ENCODE peak calls at places on chromosomes 11 and 22, in ten cellular contexts. One of them, this sample, is unnamed.

GRCh38 chr11:121661796-121662508 is 209.2 kb upstream of the SORL1-AS1 start:
- DNase-seq in mucosa of descending colon: no peak
- DNase-seq in B cell: no peak
- DNase-seq in psoas muscle: no peak
- DNase-seq in coronary artery: no peak
- DNase-seq in fibroblast of pulmonary artery: peak
- DNase-seq in WERI-Rb-1: no peak
- DNase-seq in Caco-2: no peak
- DNase-seq in tibial artery: peak
- DNase-seq in brain microvascular endothelial cell: peak
- DNase-seq in this sample: no peak

GRCh38 chr11:117315285-117316196 is 515 bp downstream of the BACE1 start:
- DNase-seq in mucosa of descending colon: no peak
- DNase-seq in B cell: peak
- DNase-seq in psoas muscle: peak
- DNase-seq in coronary artery: no peak
- DNase-seq in fibroblast of pulmonary artery: no peak
- DNase-seq in WERI-Rb-1: no peak
- DNase-seq in Caco-2: peak
- DNase-seq in tibial artery: no peak
- DNase-seq in brain microvascular endothelial cell: no peak
- DNase-seq in this sample: no peak

GRCh38 chr11:73265853-73266643 is 6.1 kb upstream of the P2RY6 start:
- DNase-seq in mucosa of descending colon: no peak
- DNase-seq in B cell: no peak
- DNase-seq in psoas muscle: no peak
- DNase-seq in coronary artery: peak
- DNase-seq in fibroblast of pulmonary artery: no peak
- DNase-seq in WERI-Rb-1: no peak
- DNase-seq in Caco-2: no peak
- DNase-seq in tibial artery: no peak
- DNase-seq in brain microvascular endothelial cell: no peak
- DNase-seq in this sample: no peak

GRCh38 chr11:35907648-35908431 is 36.0 kb upstream of the LDLRAD3 start:
- DNase-seq in mucosa of descending colon: no peak
- DNase-seq in B cell: no peak
- DNase-seq in psoas muscle: no peak
- DNase-seq in coronary artery: no peak
- DNase-seq in fibroblast of pulmonary artery: peak
- DNase-seq in WERI-Rb-1: no peak
- DNase-seq in Caco-2: peak
- DNase-seq in tibial artery: peak
- DNase-seq in brain microvascular endothelial cell: peak
- DNase-seq in this sample: peak

GRCh38 chr11:35582033-35582432 is 36.2 kb upstream of the FJX1 start:
- DNase-seq in mucosa of descending colon: no peak
- DNase-seq in B cell: no peak
- DNase-seq in psoas muscle: no peak
- DNase-seq in coronary artery: no peak
- DNase-seq in fibroblast of pulmonary artery: no peak
- DNase-seq in WERI-Rb-1: no peak
- DNase-seq in Caco-2: no peak
- DNase-seq in tibial artery: no peak
- DNase-seq in brain microvascular endothelial cell: no peak
- DNase-seq in this sample: no peak

GRCh38 chr11:72703281-72704008 is 29.2 kb upstream of the PDE2A start:
- DNase-seq in mucosa of descending colon: no peak
- DNase-seq in B cell: no peak
- DNase-seq in psoas muscle: peak
- DNase-seq in coronary artery: no peak
- DNase-seq in fibroblast of pulmonary artery: peak
- DNase-seq in WERI-Rb-1: peak
- DNase-seq in Caco-2: no peak
- DNase-seq in tibial artery: peak
- DNase-seq in brain microvascular endothelial cell: peak
- DNase-seq in this sample: no peak

GRCh38 chr22:17903564-17904295 is 120.6 kb downstream of the MICAL3 start:
- DNase-seq in mucosa of descending colon: no peak
- DNase-seq in B cell: no peak
- DNase-seq in psoas muscle: no peak
- DNase-seq in coronary artery: no peak
- DNase-seq in fibroblast of pulmonary artery: no peak
- DNase-seq in WERI-Rb-1: no peak
- DNase-seq in Caco-2: no peak
- DNase-seq in tibial artery: no peak
- DNase-seq in brain microvascular endothelial cell: no peak
- DNase-seq in this sample: no peak

GRCh38 chr11:134037093-134037908 is 31.6 kb upstream of the JAM3 start:
- DNase-seq in mucosa of descending colon: peak
- DNase-seq in B cell: peak
- DNase-seq in psoas muscle: peak
- DNase-seq in coronary artery: no peak
- DNase-seq in fibroblast of pulmonary artery: peak
- DNase-seq in WERI-Rb-1: peak
- DNase-seq in Caco-2: peak
- DNase-seq in tibial artery: peak
- DNase-seq in brain microvascular endothelial cell: peak
- DNase-seq in this sample: peak

GRCh38 chr11:93123351-93123898 is 74.4 kb downstream of the SLC36A4 start:
- DNase-seq in mucosa of descending colon: peak
- DNase-seq in B cell: no peak
- DNase-seq in psoas muscle: no peak
- DNase-seq in coronary artery: no peak
- DNase-seq in fibroblast of pulmonary artery: peak
- DNase-seq in WERI-Rb-1: no peak
- DNase-seq in Caco-2: no peak
- DNase-seq in tibial artery: no peak
- DNase-seq in brain microvascular endothelial cell: no peak
- DNase-seq in this sample: no peak

GRCh38 chr11:59669611-59670009 is 773 bp upstream of the PATL1 start:
- DNase-seq in mucosa of descending colon: peak
- DNase-seq in B cell: no peak
- DNase-seq in psoas muscle: no peak
- DNase-seq in coronary artery: peak
- DNase-seq in fibroblast of pulmonary artery: peak
- DNase-seq in WERI-Rb-1: no peak
- DNase-seq in Caco-2: no peak
- DNase-seq in tibial artery: peak
- DNase-seq in brain microvascular endothelial cell: peak
- DNase-seq in this sample: no peak

GRCh38 chr22:44003776-44004460 is 20.2 kb upstream of the PARVB start:
- DNase-seq in mucosa of descending colon: no peak
- DNase-seq in B cell: no peak
- DNase-seq in psoas muscle: no peak
- DNase-seq in coronary artery: no peak
- DNase-seq in fibroblast of pulmonary artery: no peak
- DNase-seq in WERI-Rb-1: peak
- DNase-seq in Caco-2: no peak
- DNase-seq in tibial artery: no peak
- DNase-seq in brain microvascular endothelial cell: no peak
- DNase-seq in this sample: no peak
- TF ChIP-seq CTCF in mucosa of descending colon: no peak
- TF ChIP-seq CTCF in B cell: no peak
- TF ChIP-seq CTCF in psoas muscle: no peak
- TF ChIP-seq CTCF in coronary artery: no peak
- TF ChIP-seq CTCF in fibroblast of pulmonary artery: peak
- TF ChIP-seq CTCF in WERI-Rb-1: peak
- TF ChIP-seq CTCF in Caco-2: no peak
- TF ChIP-seq CTCF in tibial artery: no peak
- TF ChIP-seq CTCF in brain microvascular endothelial cell: peak
- TF ChIP-seq CTCF in this sample: no peak

DNA sequence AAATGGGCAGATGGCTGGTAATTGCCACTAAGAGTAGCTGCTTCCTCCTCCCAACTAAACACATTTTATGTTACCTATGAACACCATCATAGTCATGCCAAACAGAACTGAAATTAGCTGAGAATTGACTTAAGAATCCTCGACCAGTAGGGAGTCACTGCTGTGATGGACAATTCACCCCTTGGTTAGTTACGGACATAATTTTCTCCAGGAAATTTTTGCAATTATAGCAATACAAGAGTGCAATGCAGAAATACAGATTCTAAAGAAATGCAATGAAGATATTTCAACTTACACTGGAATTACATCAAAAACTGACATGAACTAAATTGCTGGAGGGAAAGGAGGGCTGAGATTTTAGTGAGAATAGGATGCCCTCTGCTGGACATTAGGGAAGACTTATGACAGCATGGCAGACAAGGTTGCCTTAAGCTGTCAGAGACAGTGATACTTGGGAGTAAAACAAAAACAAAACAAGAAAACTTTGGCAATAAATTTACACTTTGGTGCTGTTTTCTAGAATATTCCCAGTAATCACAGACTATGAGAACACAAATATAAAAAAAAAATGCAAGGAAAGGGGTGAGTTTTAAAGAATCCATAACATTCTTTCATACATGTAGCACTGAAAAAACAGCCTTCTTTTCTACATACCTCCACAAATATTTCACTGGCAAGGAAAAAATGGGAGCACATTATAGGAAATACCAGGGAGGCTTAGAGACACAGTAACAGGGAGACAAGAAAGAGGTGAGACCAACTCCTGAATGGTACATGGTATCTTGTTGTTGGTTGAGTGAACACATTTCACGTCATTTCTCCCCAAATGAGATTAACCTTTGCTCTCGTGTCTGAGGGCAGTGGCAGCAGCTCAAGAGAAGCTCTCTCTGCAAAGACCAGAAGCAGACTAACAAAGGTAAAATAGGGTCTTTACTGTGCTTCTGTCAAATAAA is 11.2 kb upstream of the PPP2R1B start:
- DNase-seq in mucosa of descending colon: peak
- DNase-seq in B cell: peak
- DNase-seq in psoas muscle: no peak
- DNase-seq in coronary artery: no peak
- DNase-seq in fibroblast of pulmonary artery: peak
- DNase-seq in WERI-Rb-1: no peak
- DNase-seq in Caco-2: peak
- DNase-seq in tibial artery: no peak
- DNase-seq in brain microvascular endothelial cell: peak
- DNase-seq in this sample: peak
- TF ChIP-seq CTCF in mucosa of descending colon: peak
- TF ChIP-seq CTCF in B cell: peak
- TF ChIP-seq CTCF in psoas muscle: peak
- TF ChIP-seq CTCF in coronary artery: peak
- TF ChIP-seq CTCF in fibroblast of pulmonary artery: peak
- TF ChIP-seq CTCF in WERI-Rb-1: peak
- TF ChIP-seq CTCF in Caco-2: peak
- TF ChIP-seq CTCF in tibial artery: peak
- TF ChIP-seq CTCF in brain microvascular endothelial cell: peak
- TF ChIP-seq CTCF in this sample: peak

GRCh38 chr11:44868455-44869421 is 81.9 kb downstream of the TP53I11 start:
- DNase-seq in mucosa of descending colon: no peak
- DNase-seq in B cell: no peak
- DNase-seq in psoas muscle: no peak
- DNase-seq in coronary artery: no peak
- DNase-seq in fibroblast of pulmonary artery: no peak
- DNase-seq in WERI-Rb-1: no peak
- DNase-seq in Caco-2: no peak
- DNase-seq in tibial artery: no peak
- DNase-seq in brain microvascular endothelial cell: no peak
- DNase-seq in this sample: no peak

GRCh38 chr11:44866301-44866700 is 84.4 kb downstream of the TP53I11 start:
- DNase-seq in mucosa of descending colon: no peak
- DNase-seq in B cell: no peak
- DNase-seq in psoas muscle: no peak
- DNase-seq in coronary artery: no peak
- DNase-seq in fibroblast of pulmonary artery: no peak
- DNase-seq in WERI-Rb-1: no peak
- DNase-seq in Caco-2: no peak
- DNase-seq in tibial artery: no peak
- DNase-seq in brain microvascular endothelial cell: no peak
- DNase-seq in this sample: no peak

GRCh38 chr11:44863231-44863630 is 87.5 kb downstream of the TP53I11 start:
- DNase-seq in mucosa of descending colon: no peak
- DNase-seq in B cell: no peak
- DNase-seq in psoas muscle: no peak
- DNase-seq in coronary artery: no peak
- DNase-seq in fibroblast of pulmonary artery: no peak
- DNase-seq in WERI-Rb-1: no peak
- DNase-seq in Caco-2: no peak
- DNase-seq in tibial artery: no peak
- DNase-seq in brain microvascular endothelial cell: no peak
- DNase-seq in this sample: no peak

GRCh38 chr11:44868021-44868420 is 82.7 kb downstream of the TP53I11 start:
- DNase-seq in mucosa of descending colon: no peak
- DNase-seq in B cell: no peak
- DNase-seq in psoas muscle: no peak
- DNase-seq in coronary artery: no peak
- DNase-seq in fibroblast of pulmonary artery: no peak
- DNase-seq in WERI-Rb-1: no peak
- DNase-seq in Caco-2: no peak
- DNase-seq in tibial artery: no peak
- DNase-seq in brain microvascular endothelial cell: no peak
- DNase-seq in this sample: no peak

GRCh38 chr11:44865866-44866272 is 84.8 kb downstream of the TP53I11 start:
- DNase-seq in mucosa of descending colon: no peak
- DNase-seq in B cell: no peak
- DNase-seq in psoas muscle: no peak
- DNase-seq in coronary artery: no peak
- DNase-seq in fibroblast of pulmonary artery: no peak
- DNase-seq in WERI-Rb-1: no peak
- DNase-seq in Caco-2: no peak
- DNase-seq in tibial artery: no peak
- DNase-seq in brain microvascular endothelial cell: no peak
- DNase-seq in this sample: no peak
- TF ChIP-seq CTCF in mucosa of descending colon: no peak
- TF ChIP-seq CTCF in B cell: no peak
- TF ChIP-seq CTCF in psoas muscle: no peak
- TF ChIP-seq CTCF in coronary artery: no peak
- TF ChIP-seq CTCF in fibroblast of pulmonary artery: no peak
- TF ChIP-seq CTCF in WERI-Rb-1: no peak
- TF ChIP-seq CTCF in Caco-2: no peak
- TF ChIP-seq CTCF in tibial artery: no peak
- TF ChIP-seq CTCF in brain microvascular endothelial cell: no peak
- TF ChIP-seq CTCF in this sample: no peak

DNA sequence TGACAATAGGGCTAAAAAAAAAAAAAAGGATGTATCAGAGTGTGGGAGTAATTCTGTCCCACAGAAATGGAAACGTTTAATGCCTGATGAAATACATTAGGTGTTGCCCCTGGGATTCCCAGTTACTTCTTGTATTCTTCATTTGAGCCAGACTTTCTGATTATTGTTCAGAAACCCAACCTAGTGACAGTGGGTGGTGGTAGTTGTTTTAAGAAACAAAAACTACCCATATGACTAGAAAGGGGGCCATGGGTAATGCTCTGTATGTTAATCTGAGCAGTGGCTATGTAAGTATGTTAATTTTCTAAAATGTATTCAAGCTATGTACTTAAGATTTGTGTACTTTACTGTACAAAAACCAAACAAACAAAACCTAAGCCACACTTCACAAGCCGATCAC is 122.9 kb downstream of the DBX1 start:
- DNase-seq in mucosa of descending colon: no peak
- DNase-seq in B cell: no peak
- DNase-seq in psoas muscle: no peak
- DNase-seq in coronary artery: no peak
- DNase-seq in fibroblast of pulmonary artery: no peak
- DNase-seq in WERI-Rb-1: no peak
- DNase-seq in Caco-2: no peak
- DNase-seq in tibial artery: no peak
- DNase-seq in brain microvascular endothelial cell: no peak
- DNase-seq in this sample: no peak
- TF ChIP-seq CTCF in mucosa of descending colon: no peak
- TF ChIP-seq CTCF in B cell: no peak
- TF ChIP-seq CTCF in psoas muscle: no peak
- TF ChIP-seq CTCF in coronary artery: no peak
- TF ChIP-seq CTCF in fibroblast of pulmonary artery: no peak
- TF ChIP-seq CTCF in WERI-Rb-1: no peak
- TF ChIP-seq CTCF in Caco-2: no peak
- TF ChIP-seq CTCF in tibial artery: no peak
- TF ChIP-seq CTCF in brain microvascular endothelial cell: no peak
- TF ChIP-seq CTCF in this sample: no peak

GRCh38 chr22:46635756-46636155 is 15.6 kb downstream of the GRAMD4 start:
- DNase-seq in mucosa of descending colon: peak
- DNase-seq in B cell: no peak
- DNase-seq in psoas muscle: no peak
- DNase-seq in coronary artery: no peak
- DNase-seq in fibroblast of pulmonary artery: no peak
- DNase-seq in WERI-Rb-1: peak
- DNase-seq in Caco-2: peak
- DNase-seq in tibial artery: no peak
- DNase-seq in brain microvascular endothelial cell: no peak
- DNase-seq in this sample: no peak
- TF ChIP-seq CTCF in mucosa of descending colon: no peak
- TF ChIP-seq CTCF in B cell: no peak
- TF ChIP-seq CTCF in psoas muscle: no peak
- TF ChIP-seq CTCF in coronary artery: no peak
- TF ChIP-seq CTCF in fibroblast of pulmonary artery: no peak
- TF ChIP-seq CTCF in WERI-Rb-1: peak
- TF ChIP-seq CTCF in Caco-2: no peak
- TF ChIP-seq CTCF in tibial artery: no peak
- TF ChIP-seq CTCF in brain microvascular endothelial cell: peak
- TF ChIP-seq CTCF in this sample: no peak